ENCODE peak calls at places on chromosomes 12 and 14, in nine cellular contexts. D is fibroblast of the aortic adventitia; A is KBM-7; F is iPS-NIHi11; P is bronchial epithelial cell; B is ovary; Y is activated CD8-positive, alpha-beta T cell treated with anti-CD3 and anti-CD28 coated beads, Interleukin-2, amount 10 ng/mL, durations not matched to agents 7 days and 5 days; N is A172; U is Right ventricle myocardium inferior. R is an unnamed sample.

GRCh38 chr14:75011356-75012097 is 8.8 kb downstream of the EIF2B2 start:
- DNase-seq in A (no peak), Y (peak; percentile 25), B (no peak), P (peak; percentile 59), D (peak; percentile 72), F (no peak), U (no peak), N (peak; percentile 67), R (no peak)

GRCh38 chr14:65850429-65851145 is 438.1 kb downstream of the FUT8 start:
- DNase-seq in B (no peak), U (no peak), D (no peak), N (no peak), A (peak; percentile 27), P (peak; percentile 4), Y (peak; percentile 80), F (no peak), R (peak; percentile 93)

GRCh38 chr14:52233693-52234092 is 33.8 kb upstream of the PTGDR start:
- DNase-seq in N (no peak), B (no peak), D (no peak), Y (no peak), F (no peak), P (no peak), A (no peak), U (no peak), R (no peak)

GRCh38 chr14:50311337-50311973 is 574 bp downstream of the L2HGDH start:
- DNase-seq in P (no peak), U (no peak), D (no peak), A (no peak), F (no peak), B (no peak), N (no peak), Y (no peak), R (no peak)

GRCh38 chr14:94536836-94537235 is 24.4 kb upstream of the SERPINA4 start:
- DNase-seq in P (peak; percentile 25), N (no peak), A (peak; percentile 13), U (no peak), D (no peak), B (no peak), Y (no peak), F (no peak), R (no peak)

GRCh38 chr12:4031703-4032291 is 158.6 kb upstream of the PARP11 start:
- DNase-seq in U (no peak), Y (no peak), D (no peak), A (no peak), N (no peak), B (no peak), F (no peak), P (peak; percentile 84), R (no peak)

GRCh38 chr12:64025174-64025958 is 180.9 kb downstream of the SRGAP1 start:
- DNase-seq in D (no peak), U (no peak), A (no peak), Y (no peak), N (no peak), P (no peak), F (no peak), B (no peak), R (no peak)

GRCh38 chr12:8948711-8949524 is 527 bp downstream of the M6PR start:
- DNase-seq in Y (peak; percentile 27), D (peak; percentile 36), N (peak; percentile 27), P (peak; percentile 45), A (peak; percentile 75), U (no peak), F (no peak), B (peak; percentile 12), R (peak; percentile 73)